ENCODE peak calls at places on chromosomes 3 and 15, in ten cellular contexts. O is transverse colon; J is progenitor cell of endocrine pancreas; R is pons; T is fibroblast of mammary gland; K is stimulated activated CD8-positive, alpha-beta memory T cell treated with anti-CD3 and anti-CD28 coated beads, Interleukin-15, amount 100 ng/mL, for 24 hours; P is activated CD8-positive, alpha-beta memory T cell treated with anti-CD3 and anti-CD28 coated beads for 24 hours; N is right cardiac atrium; V is Kasumi-1; U is head of caudate nucleus. Z is an unnamed sample.

GRCh38 chr3:179451335-179452165 is at the start of gene GNB4:
- DNase-seq in O (peak; percentile 62), J (peak; percentile 60), R (peak; percentile 70), T (peak; percentile 76), K (no peak), P (peak; percentile 72), N (peak; percentile 95), V (peak; percentile 92), U (peak; percentile 76), Z (peak; percentile 92)

GRCh38 chr15:90991587-90992285 is 2.6 kb downstream of the PRC1 start:
- DNase-seq in O (no peak), J (no peak), R (no peak), T (no peak), K (no peak), P (no peak), N (no peak), V (no peak), U (no peak), Z (no peak)

GRCh38 chr15:57436166-57436565 is 59.9 kb downstream of the CGNL1 start:
- DNase-seq in O (no peak), J (no peak), R (no peak), T (no peak), K (no peak), P (no peak), N (no peak), V (no peak), U (no peak), Z (no peak)

GRCh38 chr3:156434921-156435320 is 120.0 kb downstream of the SSR3 start:
- DNase-seq in O (no peak), J (no peak), R (no peak), T (no peak), K (no peak), P (no peak), N (no peak), V (no peak), U (no peak), Z (no peak)

GRCh38 chr3:43932921-43933320 is 242.2 kb downstream of the ABHD5 start:
- DNase-seq in O (no peak), J (no peak), R (no peak), T (peak; percentile 56), K (no peak), P (no peak), N (no peak), V (no peak), U (no peak), Z (no peak)

GRCh38 chr3:46626039-46626438 is 13.7 kb downstream of the FAM240A start:
- DNase-seq in O (peak; percentile 29), J (no peak), R (no peak), T (no peak), K (no peak), P (no peak), N (no peak), V (no peak), U (no peak), Z (no peak)

GRCh38 chr3:182716114-182716688 is 77.1 kb upstream of the ATP11B start:
- DNase-seq in O (no peak), J (no peak), R (no peak), T (no peak), K (no peak), P (no peak), N (no peak), V (no peak), U (no peak), Z (no peak)

GRCh38 chr15:41512512-41513281 is 930 bp downstream of the LTK start:
- DNase-seq in O (peak; percentile 61), J (no peak), R (no peak), T (no peak), K (no peak), P (no peak), N (no peak), V (no peak), U (no peak), Z (no peak)

GRCh38 chr15:25797511-25798206 is 65.5 kb downstream of the ATP10A start:
- DNase-seq in O (no peak), J (no peak), R (no peak), T (peak; percentile 31), K (no peak), P (no peak), N (peak; percentile 46), V (no peak), U (peak; percentile 14), Z (no peak)

GRCh38 chr3:57556459-57557087 is 499 bp downstream of the PDE12 start:
- DNase-seq in O (peak; percentile 33), J (peak; percentile 15), R (no peak), T (peak; percentile 24), K (peak; percentile 19), P (no peak), N (peak; percentile 73), V (no peak), U (peak; percentile 63), Z (peak; percentile 23)

Z was measured in H54.